ENCODE peak calls at places on chromosomes 2 and 18, in ten cellular contexts. One of them, this sample, is unnamed.

GRCh38 chr2:210421916-210422315 is 54.6 kb downstream of the LANCL1 start:
- DNase-seq in GM23248: peak
- DNase-seq in pancreas: no peak
- DNase-seq in CD8-positive, alpha-beta T cell: no peak
- DNase-seq in stimulated activated CD4-positive, alpha-beta T cell treated with anti-CD3 and anti-CD28 coated beads, TNF-alpha, amount 100 ng/mL, for 48 hours: no peak
- DNase-seq in fibroblast of the conjunctiva: no peak
- DNase-seq in stromal cell of bone marrow: no peak
- DNase-seq in psoas muscle: no peak
- DNase-seq in brain microvascular endothelial cell: peak
- DNase-seq in stimulated activated naive CD8-positive, alpha-beta T cell treated with anti-CD3 and anti-CD28 coated beads, Interleukin-15, Interleukin-2, amounts not matched to agents 100 U/mL and 50 U/mL, for 24 hours: no peak
- DNase-seq in this sample: peak

GRCh38 chr18:77209587-77209986 is 40.1 kb upstream of the GALR1 start:
- DNase-seq in GM23248: peak
- DNase-seq in pancreas: no peak
- DNase-seq in CD8-positive, alpha-beta T cell: no peak
- DNase-seq in stimulated activated CD4-positive, alpha-beta T cell treated with anti-CD3 and anti-CD28 coated beads, TNF-alpha, amount 100 ng/mL, for 48 hours: no peak
- DNase-seq in fibroblast of the conjunctiva: no peak
- DNase-seq in stromal cell of bone marrow: no peak
- DNase-seq in psoas muscle: no peak
- DNase-seq in brain microvascular endothelial cell: peak
- DNase-seq in stimulated activated naive CD8-positive, alpha-beta T cell treated with anti-CD3 and anti-CD28 coated beads, Interleukin-15, Interleukin-2, amounts not matched to agents 100 U/mL and 50 U/mL, for 24 hours: no peak
- DNase-seq in this sample: peak

GRCh38 chr2:159202568-159203071 is 83.9 kb downstream of the WDSUB1 start:
- DNase-seq in GM23248: peak
- DNase-seq in pancreas: no peak
- DNase-seq in CD8-positive, alpha-beta T cell: no peak
- DNase-seq in stimulated activated CD4-positive, alpha-beta T cell treated with anti-CD3 and anti-CD28 coated beads, TNF-alpha, amount 100 ng/mL, for 48 hours: no peak
- DNase-seq in fibroblast of the conjunctiva: peak
- DNase-seq in stromal cell of bone marrow: peak
- DNase-seq in psoas muscle: no peak
- DNase-seq in brain microvascular endothelial cell: peak
- DNase-seq in stimulated activated naive CD8-positive, alpha-beta T cell treated with anti-CD3 and anti-CD28 coated beads, Interleukin-15, Interleukin-2, amounts not matched to agents 100 U/mL and 50 U/mL, for 24 hours: no peak
- DNase-seq in this sample: peak

GRCh38 chr2:98484121-98484557 is 39.5 kb downstream of the INPP4A start:
- DNase-seq in GM23248: no peak
- DNase-seq in pancreas: no peak
- DNase-seq in CD8-positive, alpha-beta T cell: no peak
- DNase-seq in stimulated activated CD4-positive, alpha-beta T cell treated with anti-CD3 and anti-CD28 coated beads, TNF-alpha, amount 100 ng/mL, for 48 hours: no peak
- DNase-seq in fibroblast of the conjunctiva: no peak
- DNase-seq in stromal cell of bone marrow: no peak
- DNase-seq in psoas muscle: no peak
- DNase-seq in brain microvascular endothelial cell: no peak
- DNase-seq in stimulated activated naive CD8-positive, alpha-beta T cell treated with anti-CD3 and anti-CD28 coated beads, Interleukin-15, Interleukin-2, amounts not matched to agents 100 U/mL and 50 U/mL, for 24 hours: no peak
- DNase-seq in this sample: no peak

GRCh38 chr18:49727816-49728215 is 85.5 kb downstream of the ACAA2 start:
- DNase-seq in GM23248: no peak
- DNase-seq in pancreas: no peak
- DNase-seq in CD8-positive, alpha-beta T cell: no peak
- DNase-seq in stimulated activated CD4-positive, alpha-beta T cell treated with anti-CD3 and anti-CD28 coated beads, TNF-alpha, amount 100 ng/mL, for 48 hours: no peak
- DNase-seq in fibroblast of the conjunctiva: no peak
- DNase-seq in stromal cell of bone marrow: no peak
- DNase-seq in psoas muscle: no peak
- DNase-seq in brain microvascular endothelial cell: no peak
- DNase-seq in stimulated activated naive CD8-positive, alpha-beta T cell treated with anti-CD3 and anti-CD28 coated beads, Interleukin-15, Interleukin-2, amounts not matched to agents 100 U/mL and 50 U/mL, for 24 hours: no peak
- DNase-seq in this sample: no peak

GRCh38 chr2:207765541-207765940 is 4.2 kb downstream of the FZD5 start:
- DNase-seq in GM23248: no peak
- DNase-seq in pancreas: no peak
- DNase-seq in CD8-positive, alpha-beta T cell: no peak
- DNase-seq in stimulated activated CD4-positive, alpha-beta T cell treated with anti-CD3 and anti-CD28 coated beads, TNF-alpha, amount 100 ng/mL, for 48 hours: no peak
- DNase-seq in fibroblast of the conjunctiva: no peak
- DNase-seq in stromal cell of bone marrow: no peak
- DNase-seq in psoas muscle: no peak
- DNase-seq in brain microvascular endothelial cell: no peak
- DNase-seq in stimulated activated naive CD8-positive, alpha-beta T cell treated with anti-CD3 and anti-CD28 coated beads, Interleukin-15, Interleukin-2, amounts not matched to agents 100 U/mL and 50 U/mL, for 24 hours: no peak
- DNase-seq in this sample: no peak

GRCh38 chr2:133506962-133507361 is 61.3 kb downstream of the NCKAP5 start:
- DNase-seq in GM23248: no peak
- DNase-seq in pancreas: no peak
- DNase-seq in CD8-positive, alpha-beta T cell: no peak
- DNase-seq in stimulated activated CD4-positive, alpha-beta T cell treated with anti-CD3 and anti-CD28 coated beads, TNF-alpha, amount 100 ng/mL, for 48 hours: no peak
- DNase-seq in fibroblast of the conjunctiva: no peak
- DNase-seq in stromal cell of bone marrow: no peak
- DNase-seq in psoas muscle: no peak
- DNase-seq in brain microvascular endothelial cell: no peak
- DNase-seq in stimulated activated naive CD8-positive, alpha-beta T cell treated with anti-CD3 and anti-CD28 coated beads, Interleukin-15, Interleukin-2, amounts not matched to agents 100 U/mL and 50 U/mL, for 24 hours: no peak
- DNase-seq in this sample: no peak

GRCh38 chr2:49978341-49978740 is 824.0 kb upstream of the FSHR start:
- DNase-seq in GM23248: no peak
- DNase-seq in pancreas: no peak
- DNase-seq in CD8-positive, alpha-beta T cell: no peak
- DNase-seq in stimulated activated CD4-positive, alpha-beta T cell treated with anti-CD3 and anti-CD28 coated beads, TNF-alpha, amount 100 ng/mL, for 48 hours: no peak
- DNase-seq in fibroblast of the conjunctiva: no peak
- DNase-seq in stromal cell of bone marrow: no peak
- DNase-seq in psoas muscle: no peak
- DNase-seq in brain microvascular endothelial cell: no peak
- DNase-seq in stimulated activated naive CD8-positive, alpha-beta T cell treated with anti-CD3 and anti-CD28 coated beads, Interleukin-15, Interleukin-2, amounts not matched to agents 100 U/mL and 50 U/mL, for 24 hours: no peak
- DNase-seq in this sample: no peak

GRCh38 chr2:177149155-177149503 is 63.5 kb upstream of the HNRNPA3 start:
- DNase-seq in GM23248: no peak
- DNase-seq in pancreas: no peak
- DNase-seq in CD8-positive, alpha-beta T cell: no peak
- DNase-seq in stimulated activated CD4-positive, alpha-beta T cell treated with anti-CD3 and anti-CD28 coated beads, TNF-alpha, amount 100 ng/mL, for 48 hours: no peak
- DNase-seq in fibroblast of the conjunctiva: no peak
- DNase-seq in stromal cell of bone marrow: no peak
- DNase-seq in psoas muscle: no peak
- DNase-seq in brain microvascular endothelial cell: no peak
- DNase-seq in stimulated activated naive CD8-positive, alpha-beta T cell treated with anti-CD3 and anti-CD28 coated beads, Interleukin-15, Interleukin-2, amounts not matched to agents 100 U/mL and 50 U/mL, for 24 hours: no peak
- DNase-seq in this sample: no peak

GRCh38 chr2:60555794-60556161 is 2.3 kb upstream of the BCL11A start:
- DNase-seq in GM23248: no peak
- DNase-seq in pancreas: no peak
- DNase-seq in CD8-positive, alpha-beta T cell: no peak
- DNase-seq in stimulated activated CD4-positive, alpha-beta T cell treated with anti-CD3 and anti-CD28 coated beads, TNF-alpha, amount 100 ng/mL, for 48 hours: no peak
- DNase-seq in fibroblast of the conjunctiva: no peak
- DNase-seq in stromal cell of bone marrow: no peak
- DNase-seq in psoas muscle: no peak
- DNase-seq in brain microvascular endothelial cell: no peak
- DNase-seq in stimulated activated naive CD8-positive, alpha-beta T cell treated with anti-CD3 and anti-CD28 coated beads, Interleukin-15, Interleukin-2, amounts not matched to agents 100 U/mL and 50 U/mL, for 24 hours: no peak
- DNase-seq in this sample: no peak

GRCh38 chr2:26018184-26018716 is 15.6 kb upstream of the RAB10 start:
- DNase-seq in GM23248: peak
- DNase-seq in pancreas: peak
- DNase-seq in CD8-positive, alpha-beta T cell: no peak
- DNase-seq in stimulated activated CD4-positive, alpha-beta T cell treated with anti-CD3 and anti-CD28 coated beads, TNF-alpha, amount 100 ng/mL, for 48 hours: no peak
- DNase-seq in fibroblast of the conjunctiva: peak
- DNase-seq in stromal cell of bone marrow: peak
- DNase-seq in psoas muscle: peak
- DNase-seq in brain microvascular endothelial cell: peak
- DNase-seq in stimulated activated naive CD8-positive, alpha-beta T cell treated with anti-CD3 and anti-CD28 coated beads, Interleukin-15, Interleukin-2, amounts not matched to agents 100 U/mL and 50 U/mL, for 24 hours: peak
- DNase-seq in this sample: peak

GRCh38 chr2:102235491-102235890 is 48.7 kb downstream of the IL1RL2 start:
- DNase-seq in GM23248: peak
- DNase-seq in pancreas: no peak
- DNase-seq in CD8-positive, alpha-beta T cell: no peak
- DNase-seq in stimulated activated CD4-positive, alpha-beta T cell treated with anti-CD3 and anti-CD28 coated beads, TNF-alpha, amount 100 ng/mL, for 48 hours: no peak
- DNase-seq in fibroblast of the conjunctiva: no peak
- DNase-seq in stromal cell of bone marrow: no peak
- DNase-seq in psoas muscle: no peak
- DNase-seq in brain microvascular endothelial cell: no peak
- DNase-seq in stimulated activated naive CD8-positive, alpha-beta T cell treated with anti-CD3 and anti-CD28 coated beads, Interleukin-15, Interleukin-2, amounts not matched to agents 100 U/mL and 50 U/mL, for 24 hours: no peak
- DNase-seq in this sample: peak

GRCh38 chr2:227153307-227153706 is 10.7 kb downstream of the COL4A4 start:
- DNase-seq in GM23248: no peak
- DNase-seq in pancreas: no peak
- DNase-seq in CD8-positive, alpha-beta T cell: no peak
- DNase-seq in stimulated activated CD4-positive, alpha-beta T cell treated with anti-CD3 and anti-CD28 coated beads, TNF-alpha, amount 100 ng/mL, for 48 hours: no peak
- DNase-seq in fibroblast of the conjunctiva: no peak
- DNase-seq in stromal cell of bone marrow: no peak
- DNase-seq in psoas muscle: no peak
- DNase-seq in brain microvascular endothelial cell: no peak
- DNase-seq in stimulated activated naive CD8-positive, alpha-beta T cell treated with anti-CD3 and anti-CD28 coated beads, Interleukin-15, Interleukin-2, amounts not matched to agents 100 U/mL and 50 U/mL, for 24 hours: no peak
- DNase-seq in this sample: peak

GRCh38 chr2:132670104-132670960 is at the start of gene LYPD1:
- DNase-seq in GM23248: peak
- DNase-seq in pancreas: peak
- DNase-seq in CD8-positive, alpha-beta T cell: no peak
- DNase-seq in stimulated activated CD4-positive, alpha-beta T cell treated with anti-CD3 and anti-CD28 coated beads, TNF-alpha, amount 100 ng/mL, for 48 hours: no peak
- DNase-seq in fibroblast of the conjunctiva: no peak
- DNase-seq in stromal cell of bone marrow: no peak
- DNase-seq in psoas muscle: peak
- DNase-seq in brain microvascular endothelial cell: no peak
- DNase-seq in stimulated activated naive CD8-positive, alpha-beta T cell treated with anti-CD3 and anti-CD28 coated beads, Interleukin-15, Interleukin-2, amounts not matched to agents 100 U/mL and 50 U/mL, for 24 hours: no peak
- DNase-seq in this sample: peak

GRCh38 chr2:163779970-163780597 is 44.3 kb upstream of the FIGN start:
- DNase-seq in GM23248: no peak
- DNase-seq in pancreas: peak
- DNase-seq in CD8-positive, alpha-beta T cell: no peak
- DNase-seq in stimulated activated CD4-positive, alpha-beta T cell treated with anti-CD3 and anti-CD28 coated beads, TNF-alpha, amount 100 ng/mL, for 48 hours: no peak
- DNase-seq in fibroblast of the conjunctiva: no peak
- DNase-seq in stromal cell of bone marrow: no peak
- DNase-seq in psoas muscle: no peak
- DNase-seq in brain microvascular endothelial cell: no peak
- DNase-seq in stimulated activated naive CD8-positive, alpha-beta T cell treated with anti-CD3 and anti-CD28 coated beads, Interleukin-15, Interleukin-2, amounts not matched to agents 100 U/mL and 50 U/mL, for 24 hours: no peak
- DNase-seq in this sample: peak

GRCh38 chr2:207487650-207488315 is 42.0 kb upstream of the CREB1 start:
- DNase-seq in GM23248: peak
- DNase-seq in pancreas: no peak
- DNase-seq in CD8-positive, alpha-beta T cell: no peak
- DNase-seq in stimulated activated CD4-positive, alpha-beta T cell treated with anti-CD3 and anti-CD28 coated beads, TNF-alpha, amount 100 ng/mL, for 48 hours: no peak
- DNase-seq in fibroblast of the conjunctiva: peak
- DNase-seq in stromal cell of bone marrow: peak
- DNase-seq in psoas muscle: no peak
- DNase-seq in brain microvascular endothelial cell: peak
- DNase-seq in stimulated activated naive CD8-positive, alpha-beta T cell treated with anti-CD3 and anti-CD28 coated beads, Interleukin-15, Interleukin-2, amounts not matched to agents 100 U/mL and 50 U/mL, for 24 hours: no peak
- DNase-seq in this sample: peak